ENCODE peak calls at places on chromosomes 11 and 22, in ten cellular contexts. I is AG04450; C is spleen; W is colonic mucosa; D is SK-N-SH; X is CD8-positive, alpha-beta T cell; B is RWPE2; R is lung; Z is PC-3; P is heart right ventricle. V is an unnamed sample. For H3K27me3, the result is how much of the 10 kb centered on the place peaks cover.

GRCh38 chr11:5591613-5592012 is 4.8 kb upstream of the TRIM6 start:
- DNase-seq in I (no peak), C (no peak), W (no peak), D (no peak), X (no peak), B (no peak), R (no peak), Z (no peak), P (no peak), V (no peak)

GRCh38 chr11:114236829-114237228 is 59.4 kb upstream of the NNMT start:
- DNase-seq in I (no peak), C (no peak), W (no peak), D (no peak), X (no peak), B (no peak), R (no peak), Z (no peak), P (no peak), V (no peak)

GRCh38 chr11:15793032-15793996 is 563.0 kb downstream of the SOX6 start:
- DNase-seq in I (peak), C (no peak), W (no peak), D (no peak), X (no peak), B (no peak), R (no peak), Z (peak), P (no peak), V (no peak)

GRCh38 chr11:108218912-108219783 is 3.3 kb downstream of the NPAT start:
- DNase-seq in I (no peak), C (no peak), W (no peak), D (no peak), X (no peak), B (no peak), R (no peak), Z (no peak), P (no peak), V (no peak)

GRCh38 chr11:46760429-46761128 is 41.6 kb downstream of the F2 start:
- DNase-seq in I (no peak), C (no peak), W (no peak), D (no peak), X (no peak), B (no peak), R (no peak), Z (no peak), P (no peak), V (no peak)

GRCh38 chr22:27022741-27023373 is 365.5 kb downstream of the MIAT start:
- DNase-seq in I (no peak), C (no peak), W (no peak), D (no peak), X (no peak), B (no peak), R (no peak), Z (no peak), P (no peak), V (no peak)

GRCh38 chr22:37240941-37241320 is 3.1 kb downstream of the RAC2 start:
- DNase-seq in I (no peak), C (peak), W (no peak), D (peak), X (peak), B (peak), R (no peak), Z (no peak), P (no peak), V (no peak)

GRCh38 chr11:34603129-34604001 is 17.5 kb upstream of the EHF start:
- DNase-seq in I (no peak), C (no peak), W (peak), D (no peak), X (no peak), B (no peak), R (no peak), Z (no peak), P (no peak), V (no peak)

GRCh38 chr11:75164318-75164827 is 13.5 kb downstream of the SLCO2B1 start:
- DNase-seq in I (no peak), C (no peak), W (no peak), D (no peak), X (no peak), B (no peak), R (no peak), Z (no peak), P (no peak), V (no peak)

GRCh38 chr11:60993611-60994010 is 22.1 kb downstream of the CD6 start:
- DNase-seq in I (no peak), C (no peak), W (no peak), D (no peak), X (no peak), B (no peak), R (no peak), Z (no peak), P (no peak), V (no peak)

GRCh38 chr11:75534291-75535038 is 8.7 kb upstream of the GDPD5 start:
- DNase-seq in I (no peak), C (no peak), W (peak), D (no peak), X (no peak), B (no peak), R (no peak), Z (peak), P (no peak), V (no peak)

GRCh38 chr11:45964911-45965389 is 42.5 kb downstream of the LARGE2 start:
- DNase-seq in I (peak), C (no peak), W (peak), D (peak), X (peak), B (no peak), R (peak), Z (peak), P (peak), V (peak)

GRCh38 chr22:42271191-42271813 is 849 bp upstream of the TCF20 start:
- DNase-seq in I (no peak), C (no peak), W (no peak), D (no peak), X (no peak), B (no peak), R (no peak), Z (no peak), P (no peak), V (no peak)

GRCh38 chr22:25623310-25623734 is 58.8 kb downstream of the GRK3 start:
- DNase-seq in I (no peak), C (no peak), W (no peak), D (no peak), X (no peak), B (no peak), R (no peak), Z (no peak), P (no peak), V (no peak)

GRCh38 chr11:9688716-9689511 is 25.0 kb downstream of the SWAP70 start:
- DNase-seq in I (peak), C (no peak), W (no peak), D (peak), X (no peak), B (no peak), R (no peak), Z (peak), P (peak), V (no peak)

GRCh38 chr11:55707029-55707428 is 45.0 kb downstream of the OR4C6 start:
- DNase-seq in I (no peak), C (no peak), W (no peak), D (peak), X (no peak), B (no peak), R (no peak), Z (peak), P (no peak), V (no peak)

GRCh38 chr11:35030716-35031213 is 108.2 kb upstream of the CD44 start:
- DNase-seq in I (peak), C (no peak), W (no peak), D (no peak), X (peak), B (peak), R (peak), Z (peak), P (peak), V (peak)

GRCh38 chr11:23311986-23312940 is 452.0 kb upstream of the CCDC179 start:
- DNase-seq in I (no peak), C (no peak), W (no peak), D (peak), X (no peak), B (no peak), R (no peak), Z (peak), P (no peak), V (no peak)

GRCh38 chr11:8360086-8360828 is 96.6 kb upstream of the LMO1 start:
- DNase-seq in I (no peak), C (peak), W (no peak), D (peak), X (no peak), B (peak), R (no peak), Z (no peak), P (no peak), V (no peak)

GRCh38 chr22:20979243-20979809 is 2.8 kb upstream of the LZTR1 start:
- DNase-seq in I (peak), C (no peak), W (peak), D (peak), X (peak), B (no peak), R (peak), Z (no peak), P (peak), V (no peak)

GRCh38 chr22:49925525-49926128 is 7.2 kb downstream of the CRELD2 start:
- DNase-seq in I (no peak), C (peak), W (no peak), D (no peak), X (peak), B (no peak), R (no peak), Z (no peak), P (no peak), V (no peak)

GRCh38 chr11:59667812-59668187 is 1.0 kb downstream of the PATL1 start:
- DNase-seq in I (no peak), C (no peak), W (no peak), D (no peak), X (no peak), B (no peak), R (no peak), Z (no peak), P (no peak), V (no peak)

GRCh38 chr11:63916837-63917684 is at the start of gene RCOR2:
- DNase-seq in I (peak), C (peak), W (peak), D (peak), X (peak), B (no peak), R (peak), Z (peak), P (peak), V (peak)

DNA sequence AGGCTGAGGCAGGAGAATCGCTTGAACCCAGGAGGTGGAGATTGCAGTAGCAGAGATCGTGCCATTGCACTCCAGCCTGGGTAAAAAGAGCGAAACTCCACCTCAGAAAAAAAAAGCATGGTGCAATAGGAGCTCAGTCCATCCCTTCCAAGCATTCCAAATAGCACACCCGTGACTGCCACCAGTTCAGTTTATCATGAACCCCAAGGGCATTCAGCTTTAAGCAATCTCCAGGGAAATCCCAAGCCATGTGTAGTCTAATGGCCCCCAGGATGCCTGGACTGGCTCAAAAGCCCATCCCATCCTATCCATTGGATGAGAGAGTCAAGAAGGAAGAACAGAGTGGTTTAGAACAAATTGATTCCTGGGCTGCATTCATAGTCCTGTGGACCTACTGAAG is 16.2 kb downstream of the MICAL3 start:
- DNase-seq in I (no peak), C (no peak), W (no peak), D (no peak), X (no peak), B (no peak), R (no peak), Z (no peak), P (no peak), V (no peak)
- H3K27me3 ChIP-seq in I (under half), C (under half), W (under half), D (under half), X (under half), B (under half), R (under half), Z (under half), P (under half), V (under half)

GRCh38 chr11:67057410-67057757 is 737 bp downstream of the RHOD start:
- DNase-seq in I (no peak), C (no peak), W (no peak), D (no peak), X (no peak), B (no peak), R (no peak), Z (peak), P (no peak), V (peak)

GRCh38 chr11:67058506-67058905 is 1.9 kb downstream of the RHOD start:
- DNase-seq in I (no peak), C (no peak), W (no peak), D (no peak), X (no peak), B (no peak), R (no peak), Z (no peak), P (no peak), V (no peak)

GRCh38 chr11:67062526-67063373 is 6.1 kb downstream of the RHOD start:
- DNase-seq in I (no peak), C (no peak), W (no peak), D (no peak), X (no peak), B (peak), R (no peak), Z (peak), P (no peak), V (no peak)

GRCh38 chr11:67059671-67060070 is 3.0 kb downstream of the RHOD start:
- DNase-seq in I (no peak), C (no peak), W (no peak), D (no peak), X (no peak), B (no peak), R (no peak), Z (no peak), P (no peak), V (no peak)

DNA sequence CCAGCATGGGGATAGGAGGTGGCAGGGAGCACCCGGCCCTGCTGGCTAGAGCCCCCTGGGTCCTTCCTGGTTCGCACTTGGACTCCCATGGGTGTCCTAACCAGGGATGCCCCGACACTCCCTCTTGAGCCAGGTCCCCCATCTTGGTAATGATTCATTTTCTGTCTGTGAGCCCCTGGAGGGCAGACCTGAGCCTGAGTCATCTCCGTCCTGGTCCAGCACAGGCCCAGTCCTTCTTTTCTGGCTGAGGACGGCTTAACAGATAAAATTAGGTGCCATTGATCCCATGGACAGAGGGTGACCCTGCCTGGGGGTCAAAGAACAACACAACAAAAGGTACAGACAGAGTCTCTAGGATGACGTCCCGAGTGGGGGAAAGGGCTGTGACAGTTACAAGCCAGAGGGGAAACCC is 3.5 kb downstream of the RHOD start:
- DNase-seq in I (no peak), C (no peak), W (no peak), D (no peak), X (no peak), B (no peak), R (no peak), Z (peak), P (no peak), V (no peak)
- TF ChIP-seq CTCF in I (no peak), C (no peak), W (no peak), D (no peak), X (no peak), B (peak), R (no peak), Z (no peak), P (no peak), V (no peak)

GRCh38 chr11:122707111-122707510 is 51.6 kb downstream of the UBASH3B start:
- DNase-seq in I (no peak), C (no peak), W (no peak), D (no peak), X (no peak), B (no peak), R (no peak), Z (peak), P (no peak), V (no peak)
- H3K27me3 ChIP-seq in I (under half), C (under half), W (under half), D (under half), X (under half), B (under half), R (under half), Z (under half), P (under half), V (under half)

GRCh38 chr11:506238-506949 is 648 bp downstream of the RNH1 start:
- DNase-seq in I (peak), C (peak), W (peak), D (peak), X (peak), B (peak), R (peak), Z (peak), P (peak), V (peak)
- TF ChIP-seq CTCF in I (no peak), C (no peak), W (no peak), D (no peak), X (no peak), B (no peak), R (no peak), Z (no peak), P (no peak), V (no peak)

GRCh38 chr11:71388637-71389235 is 59.5 kb downstream of the DHCR7 start:
- DNase-seq in I (no peak), C (no peak), W (no peak), D (no peak), X (no peak), B (no peak), R (no peak), Z (no peak), P (no peak), V (no peak)
- H3K27me3 ChIP-seq in I (under half), C (under half), W (under half), D (under half), X (under half), B (under half), R (under half), Z (half or more), P (under half), V (under half)

GRCh38 chr11:2929880-2930704 is 872 bp upstream of the PHLDA2 start:
- DNase-seq in I (peak), C (peak), W (peak), D (peak), X (no peak), B (peak), R (no peak), Z (peak), P (no peak), V (peak)
- TF ChIP-seq CTCF in I (peak), C (no peak), W (no peak), D (peak), X (peak), B (no peak), R (peak), Z (no peak), P (no peak), V (peak)

GRCh38 chr11:70105755-70106571 is 27.8 kb downstream of the ANO1 start:
- DNase-seq in I (no peak), C (no peak), W (no peak), D (peak), X (no peak), B (peak), R (no peak), Z (no peak), P (no peak), V (no peak)
- H3K27me3 ChIP-seq in I (under half), C (under half), W (under half), D (under half), X (under half), B (under half), R (under half), Z (under half), P (under half), V (under half)

DNA sequence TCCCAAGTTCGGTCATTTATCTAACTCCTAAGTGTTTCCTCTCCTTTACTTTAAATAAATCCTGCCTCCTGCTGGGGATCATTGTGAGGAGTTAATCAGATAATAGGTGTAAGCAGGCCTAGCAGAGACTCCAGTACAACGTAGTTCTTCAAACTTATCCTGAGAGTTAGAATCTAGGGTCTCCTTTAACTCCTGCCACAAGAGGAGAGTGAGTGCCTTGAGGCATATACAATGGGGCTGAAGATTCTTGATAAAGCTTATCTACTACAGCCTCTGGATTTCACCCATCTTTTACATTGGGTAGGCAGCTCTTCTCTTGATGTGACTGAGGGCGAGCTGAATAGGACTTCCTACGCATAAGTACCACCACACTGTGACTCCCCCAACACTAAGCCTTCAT is 3.1 kb upstream of the GALNT18 start:
- DNase-seq in I (no peak), C (no peak), W (no peak), D (no peak), X (no peak), B (no peak), R (no peak), Z (no peak), P (no peak), V (no peak)
- TF ChIP-seq CTCF in I (no peak), C (no peak), W (no peak), D (no peak), X (no peak), B (no peak), R (no peak), Z (no peak), P (no peak), V (no peak)

DNA sequence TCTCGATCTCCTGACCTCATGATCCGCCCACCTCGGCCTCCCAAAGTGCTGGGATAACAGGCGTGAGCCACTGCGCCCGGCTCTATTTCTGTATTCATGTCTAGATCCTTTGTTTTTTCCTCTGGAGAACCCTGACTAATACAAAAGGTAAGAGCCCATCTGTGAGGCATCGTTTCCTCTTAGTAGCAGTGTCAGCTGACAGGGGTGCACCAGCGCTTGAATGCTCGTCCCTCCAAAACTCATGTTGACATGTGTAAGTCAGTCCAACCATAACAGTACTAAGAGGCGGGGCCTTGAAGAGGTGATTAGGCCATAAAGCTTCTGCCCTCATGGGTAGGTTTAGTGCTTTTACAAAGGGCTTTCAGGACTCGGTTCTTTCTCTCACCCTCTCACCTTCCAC is 470.1 kb upstream of the B3GAT1 start:
- DNase-seq in I (no peak), C (no peak), W (no peak), D (no peak), X (no peak), B (no peak), R (no peak), Z (no peak), P (no peak), V (no peak)
- H3K27me3 ChIP-seq in I (under half), C (under half), W (under half), D (under half), X (under half), B (half or more), R (under half), Z (half or more), P (under half), V (under half)

DNA sequence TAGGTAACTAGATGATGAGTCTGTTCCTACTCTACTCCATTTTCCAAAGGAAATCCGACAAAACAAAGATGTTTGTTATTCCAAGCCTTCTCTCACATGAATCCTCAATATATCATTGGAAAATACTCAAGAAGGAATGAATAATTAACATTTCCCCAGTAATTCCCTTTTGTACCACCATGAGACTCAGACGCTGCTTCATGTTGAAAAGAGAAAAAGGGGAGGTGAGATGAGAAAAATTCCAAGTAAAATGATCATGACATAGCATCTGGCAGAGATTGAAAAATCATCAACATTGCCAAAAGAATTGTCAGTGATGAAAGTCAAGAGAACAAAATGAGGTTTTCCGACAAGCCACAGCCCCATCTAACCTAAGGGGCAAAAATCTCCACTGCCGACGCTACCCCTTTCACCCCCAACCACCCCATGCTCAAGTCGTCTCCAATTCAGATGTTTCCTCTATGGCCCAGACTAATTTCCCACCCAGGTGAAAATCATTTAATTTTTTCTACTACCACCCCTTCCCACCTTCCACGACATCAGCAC is 1.3 kb downstream of the RAB6A start:
- DNase-seq in I (no peak), C (no peak), W (no peak), D (peak), X (no peak), B (no peak), R (no peak), Z (peak), P (no peak), V (no peak)
- TF ChIP-seq CTCF in I (peak), C (no peak), W (no peak), D (peak), X (no peak), B (no peak), R (no peak), Z (peak), P (no peak), V (peak)